ENCODE peak calls at places on chromosomes 1 and 21, in four cellular contexts. One of them, this sample, is unnamed.

GRCh38 chr1:72623299-72623708 is 341.0 kb upstream of the NEGR1 start:
- DNase-seq in K562: no peak
- DNase-seq in HepG2: peak
- DNase-seq in GM12878: peak
- DNase-seq in this sample: peak

GRCh38 chr1:165080253-165080896 is 276.1 kb downstream of the LMX1A start:
- DNase-seq in K562: no peak
- DNase-seq in HepG2: no peak
- DNase-seq in GM12878: no peak
- DNase-seq in this sample: no peak

GRCh38 chr1:179079113-179079761 is 2.6 kb upstream of the TOR3A start:
- DNase-seq in K562: peak
- DNase-seq in HepG2: peak
- DNase-seq in GM12878: no peak
- DNase-seq in this sample: peak

GRCh38 chr1:203028067-203028783 is 1.9 kb downstream of the PPFIA4 start:
- DNase-seq in K562: peak
- DNase-seq in HepG2: no peak
- DNase-seq in GM12878: no peak
- DNase-seq in this sample: no peak

GRCh38 chr1:202623075-202623474 is 87.2 kb downstream of the SYT2 start:
- DNase-seq in K562: peak
- DNase-seq in HepG2: no peak
- DNase-seq in GM12878: no peak
- DNase-seq in this sample: no peak

GRCh38 chr1:216034506-216034905 is 388.7 kb downstream of the USH2A start:
- DNase-seq in K562: no peak
- DNase-seq in HepG2: no peak
- DNase-seq in GM12878: no peak
- DNase-seq in this sample: peak

GRCh38 chr1:4318720-4319119 is 335.7 kb upstream of the AJAP1 start:
- DNase-seq in K562: no peak
- DNase-seq in HepG2: no peak
- DNase-seq in GM12878: no peak
- DNase-seq in this sample: no peak

GRCh38 chr1:116769050-116769449 is 14.8 kb downstream of the CD2 start:
- DNase-seq in K562: no peak
- DNase-seq in HepG2: no peak
- DNase-seq in GM12878: no peak
- DNase-seq in this sample: no peak

GRCh38 chr1:225418598-225418997 is 9.2 kb downstream of the LBR start:
- DNase-seq in K562: no peak
- DNase-seq in HepG2: no peak
- DNase-seq in GM12878: no peak
- DNase-seq in this sample: no peak

GRCh38 chr1:36966242-36966641 is 68.1 kb downstream of the GRIK3 start:
- DNase-seq in K562: peak
- DNase-seq in HepG2: peak
- DNase-seq in GM12878: no peak
- DNase-seq in this sample: peak

GRCh38 chr21:40130476-40130875 is 263.2 kb downstream of the PCP4 start:
- DNase-seq in K562: no peak
- DNase-seq in HepG2: no peak
- DNase-seq in GM12878: no peak
- DNase-seq in this sample: no peak

GRCh38 chr1:227894831-227895451 is 52.8 kb downstream of the WNT9A start:
- DNase-seq in K562: no peak
- DNase-seq in HepG2: no peak
- DNase-seq in GM12878: no peak
- DNase-seq in this sample: no peak

GRCh38 chr21:42513985-42514882 is 582 bp downstream of the SLC37A1 start:
- DNase-seq in K562: no peak
- DNase-seq in HepG2: no peak
- DNase-seq in GM12878: no peak
- DNase-seq in this sample: peak

GRCh38 chr1:202031796-202032195 is 21.4 kb downstream of the ELF3 start:
- DNase-seq in K562: no peak
- DNase-seq in HepG2: no peak
- DNase-seq in GM12878: no peak
- DNase-seq in this sample: no peak

GRCh38 chr1:208521534-208521933 is 277.4 kb upstream of the PLXNA2 start:
- DNase-seq in K562: no peak
- DNase-seq in HepG2: no peak
- DNase-seq in GM12878: no peak
- DNase-seq in this sample: no peak

GRCh38 chr1:41900611-41901444 is 17.9 kb downstream of the HIVEP3 start:
- DNase-seq in K562: no peak
- DNase-seq in HepG2: no peak
- DNase-seq in GM12878: no peak
- DNase-seq in this sample: no peak

GRCh38 chr1:168991667-168992475 is 114.6 kb upstream of the ATP1B1 start:
- DNase-seq in K562: no peak
- DNase-seq in HepG2: no peak
- DNase-seq in GM12878: peak
- DNase-seq in this sample: no peak

GRCh38 chr1:188615321-188615720 is 1786.6 kb downstream of the PLA2G4A start:
- DNase-seq in K562: no peak
- DNase-seq in HepG2: no peak
- DNase-seq in GM12878: no peak
- DNase-seq in this sample: no peak

GRCh38 chr1:69569281-69569970 is 1.7 kb downstream of the LRRC7 start:
- DNase-seq in K562: peak
- DNase-seq in HepG2: no peak
- DNase-seq in GM12878: no peak
- DNase-seq in this sample: peak

GRCh38 chr1:228335406-228336307 is 71.0 kb downstream of the TRIM11 start:
- DNase-seq in K562: no peak
- DNase-seq in HepG2: no peak
- DNase-seq in GM12878: no peak
- DNase-seq in this sample: no peak

GRCh38 chr1:66335859-66336640 is 197.9 kb upstream of the SGIP1 start:
- DNase-seq in K562: no peak
- DNase-seq in HepG2: no peak
- DNase-seq in GM12878: peak
- DNase-seq in this sample: no peak

GRCh38 chr1:159015440-159015909 is 5.8 kb downstream of the IFI16 start:
- DNase-seq in K562: peak
- DNase-seq in HepG2: no peak
- DNase-seq in GM12878: peak
- DNase-seq in this sample: no peak

GRCh38 chr1:230375149-230375548 is 51.0 kb downstream of the PGBD5 start:
- DNase-seq in K562: no peak
- DNase-seq in HepG2: no peak
- DNase-seq in GM12878: no peak
- DNase-seq in this sample: no peak

GRCh38 chr1:200917291-200917817 is 22.7 kb downstream of the INAVA start:
- DNase-seq in K562: no peak
- DNase-seq in HepG2: peak
- DNase-seq in GM12878: no peak
- DNase-seq in this sample: no peak

GRCh38 chr1:160117709-160118183 is 2.2 kb downstream of the ATP1A2 start:
- DNase-seq in K562: no peak
- DNase-seq in HepG2: no peak
- DNase-seq in GM12878: no peak
- DNase-seq in this sample: no peak

GRCh38 chr1:10051656-10052055 is 18.9 kb downstream of the UBE4B start:
- DNase-seq in K562: no peak
- DNase-seq in HepG2: no peak
- DNase-seq in GM12878: no peak
- DNase-seq in this sample: no peak

GRCh38 chr1:214146523-214146922 is 134.4 kb upstream of the SMYD2 start:
- DNase-seq in K562: no peak
- DNase-seq in HepG2: peak
- DNase-seq in GM12878: no peak
- DNase-seq in this sample: no peak

GRCh38 chr1:181099152-181100014 is 10.9 kb downstream of the IER5 start:
- DNase-seq in K562: no peak
- DNase-seq in HepG2: no peak
- DNase-seq in GM12878: peak
- DNase-seq in this sample: peak

GRCh38 chr1:68141079-68141800 is 90.8 kb upstream of the DIRAS3 start:
- DNase-seq in K562: no peak
- DNase-seq in HepG2: no peak
- DNase-seq in GM12878: no peak
- DNase-seq in this sample: no peak

GRCh38 chr1:91871994-91872393 is 14.0 kb downstream of the TGFBR3 start:
- DNase-seq in K562: no peak
- DNase-seq in HepG2: no peak
- DNase-seq in GM12878: no peak
- DNase-seq in this sample: no peak

GRCh38 chr1:3506943-3507342 is 52.5 kb downstream of the ARHGEF16 start:
- DNase-seq in K562: no peak
- DNase-seq in HepG2: no peak
- DNase-seq in GM12878: no peak
- DNase-seq in this sample: no peak

GRCh38 chr1:222631611-222632208 is 13.8 kb downstream of the MIA3 start:
- DNase-seq in K562: no peak
- DNase-seq in HepG2: no peak
- DNase-seq in GM12878: no peak
- DNase-seq in this sample: no peak

GRCh38 chr1:157156058-157156541 is 17.9 kb upstream of the ETV3 start:
- DNase-seq in K562: peak
- DNase-seq in HepG2: peak
- DNase-seq in GM12878: no peak
- DNase-seq in this sample: peak

GRCh38 chr1:1921901-1922753 is 3.0 kb upstream of the TMEM52 start:
- DNase-seq in K562: no peak
- DNase-seq in HepG2: no peak
- DNase-seq in GM12878: no peak
- DNase-seq in this sample: no peak

GRCh38 chr1:1921459-1921862 is 2.4 kb upstream of the TMEM52 start:
- DNase-seq in K562: no peak
- DNase-seq in HepG2: no peak
- DNase-seq in GM12878: no peak
- DNase-seq in this sample: no peak

GRCh38 chr1:1924378-1924777 is 5.3 kb upstream of the TMEM52 start:
- DNase-seq in K562: no peak
- DNase-seq in HepG2: no peak
- DNase-seq in GM12878: no peak
- DNase-seq in this sample: no peak

GRCh38 chr1:1923681-1924000 is 4.6 kb upstream of the TMEM52 start:
- DNase-seq in K562: no peak
- DNase-seq in HepG2: no peak
- DNase-seq in GM12878: no peak
- DNase-seq in this sample: no peak

GRCh38 chr1:1922782-1923680 is 4.0 kb upstream of the TMEM52 start:
- DNase-seq in K562: peak
- DNase-seq in HepG2: peak
- DNase-seq in GM12878: no peak
- DNase-seq in this sample: no peak
- TF ChIP-seq TARDBP in K562: no peak
- TF ChIP-seq TARDBP in HepG2: peak
- TF ChIP-seq TARDBP in GM12878: no peak
- TF ChIP-seq TARDBP in this sample: no peak

GRCh38 chr1:233714631-233715217 is 100.8 kb downstream of the KCNK1 start:
- DNase-seq in K562: no peak
- DNase-seq in HepG2: no peak
- DNase-seq in GM12878: no peak
- DNase-seq in this sample: no peak
- TF ChIP-seq FOXK2 in K562: no peak
- TF ChIP-seq FOXK2 in HepG2: no peak
- TF ChIP-seq FOXK2 in GM12878: no peak
- TF ChIP-seq FOXK2 in this sample: no peak

GRCh38 chr1:32783851-32784250 is 33.3 kb downstream of the YARS1 start:
- DNase-seq in K562: no peak
- DNase-seq in HepG2: no peak
- DNase-seq in GM12878: no peak
- DNase-seq in this sample: no peak
- TF ChIP-seq BHLHE40 in K562: no peak
- TF ChIP-seq BHLHE40 in HepG2: no peak
- TF ChIP-seq BHLHE40 in GM12878: no peak
- TF ChIP-seq BHLHE40 in this sample: no peak

DNA sequence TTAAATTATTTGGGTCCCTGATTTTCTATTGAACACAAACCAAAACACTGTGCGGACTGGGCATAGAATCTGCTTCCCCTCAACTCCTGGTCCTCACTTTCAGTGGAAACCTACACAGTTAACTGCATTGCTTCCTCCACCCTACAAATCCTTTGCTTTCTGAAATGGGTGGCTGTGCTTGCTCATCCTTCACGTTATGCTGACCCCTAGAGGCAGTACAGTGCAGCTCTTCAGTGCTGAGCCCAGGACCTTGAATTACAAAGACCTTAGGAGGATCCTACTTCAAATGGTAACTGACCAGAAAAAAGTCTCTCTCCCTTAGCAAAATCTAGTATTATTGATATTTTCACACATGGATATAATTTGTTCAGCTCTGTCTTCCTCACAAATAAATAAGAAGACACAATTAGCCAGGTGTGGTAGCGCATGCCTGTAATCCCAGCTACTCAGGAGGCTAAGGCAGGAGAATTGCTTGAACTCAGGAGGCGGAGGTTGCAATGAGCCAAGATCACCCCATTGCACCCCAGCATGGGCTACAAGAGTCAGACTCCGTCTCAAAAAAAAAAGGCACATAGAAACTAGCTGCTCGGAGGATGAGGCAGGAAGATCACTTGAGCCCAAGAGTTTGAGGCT is 63.4 kb upstream of the L1TD1 start:
- DNase-seq in K562: peak
- DNase-seq in HepG2: peak
- DNase-seq in GM12878: no peak
- DNase-seq in this sample: peak
- TF ChIP-seq TARDBP in K562: no peak
- TF ChIP-seq TARDBP in HepG2: no peak
- TF ChIP-seq TARDBP in GM12878: no peak
- TF ChIP-seq TARDBP in this sample: no peak

GRCh38 chr1:185497177-185497576 is 180.1 kb upstream of the IVNS1ABP start:
- DNase-seq in K562: no peak
- DNase-seq in HepG2: no peak
- DNase-seq in GM12878: no peak
- DNase-seq in this sample: no peak

GRCh38 chr1:185495898-185496297 is 178.9 kb upstream of the IVNS1ABP start:
- DNase-seq in K562: no peak
- DNase-seq in HepG2: no peak
- DNase-seq in GM12878: no peak
- DNase-seq in this sample: no peak

GRCh38 chr1:185499986-185500626 is 183.1 kb upstream of the IVNS1ABP start:
- DNase-seq in K562: no peak
- DNase-seq in HepG2: no peak
- DNase-seq in GM12878: no peak
- DNase-seq in this sample: no peak

GRCh38 chr1:185501099-185501498 is 184.1 kb upstream of the IVNS1ABP start:
- DNase-seq in K562: no peak
- DNase-seq in HepG2: peak
- DNase-seq in GM12878: no peak
- DNase-seq in this sample: no peak
- TF ChIP-seq FOXK2 in K562: no peak
- TF ChIP-seq FOXK2 in HepG2: no peak
- TF ChIP-seq FOXK2 in GM12878: no peak
- TF ChIP-seq FOXK2 in this sample: no peak

GRCh38 chr1:209808059-209808494 is 2.1 kb upstream of the IRF6 start:
- DNase-seq in K562: peak
- DNase-seq in HepG2: peak
- DNase-seq in GM12878: no peak
- DNase-seq in this sample: no peak
- TF ChIP-seq BHLHE40 in K562: peak
- TF ChIP-seq BHLHE40 in HepG2: no peak
- TF ChIP-seq BHLHE40 in GM12878: no peak
- TF ChIP-seq BHLHE40 in this sample: no peak

This sample was measured in HEK293T.